ENCODE peak calls at places on chromosomes 11 and 22, in six cellular contexts. J is WERI-Rb-1, K is GM23338, O is AG04450, U is A549, G is fibroblast of the aortic adventitia. Y is an unnamed sample.
A peak's percentile ranks its signal among the peaks of the same experiment; 100 is the strongest.

GRCh38 chr11:44680982-44681597 is 45.7 kb upstream of the TSPAN18 start:
- DNase-seq in G (no peak), O (no peak), K (peak; percentile 33), U (no peak), J (no peak), Y (no peak)

GRCh38 chr22:17969732-17970131 is 54.6 kb downstream of the MICAL3 start:
- DNase-seq in K (no peak), O (peak; percentile 94), U (peak; percentile 58), J (peak; percentile 60), G (peak; percentile 86), Y (peak; percentile 86)

GRCh38 chr11:69300124-69301032 is 6.4 kb downstream of the MYEOV start:
- DNase-seq in J (no peak), U (no peak), G (peak; percentile 66), O (no peak), K (no peak), Y (no peak)

GRCh38 chr11:64299847-64300648 is at the start of gene CATSPERZ:
- DNase-seq in J (no peak), U (no peak), K (peak; percentile 81), G (no peak), O (no peak), Y (no peak)

GRCh38 chr11:24239016-24239720 is 257.7 kb upstream of the LUZP2 start:
- DNase-seq in J (peak; percentile 11), O (peak; percentile 69), K (no peak), G (peak; percentile 5), U (no peak), Y (peak; percentile 66)

GRCh38 chr11:128346808-128347207 is 240.6 kb downstream of the ETS1 start:
- DNase-seq in O (no peak), K (no peak), U (no peak), J (no peak), G (peak; percentile 91), Y (no peak)

GRCh38 chr11:101863361-101863760 is 51.4 kb upstream of the CEP126 start:
- DNase-seq in K (no peak), O (no peak), J (no peak), G (peak; percentile 65), U (no peak), Y (peak; percentile 33)

GRCh38 chr22:47190957-47191323 is 428.5 kb downstream of the TBC1D22A start:
- DNase-seq in K (no peak), J (no peak), U (no peak), G (no peak), O (no peak), Y (no peak)

GRCh38 chr11:70574725-70575347 is 176.5 kb downstream of the CTTN start:
- DNase-seq in O (no peak), G (no peak), K (no peak), J (no peak), U (no peak), Y (no peak)

GRCh38 chr11:69923641-69924307 is 104.6 kb upstream of the FGF3 start:
- DNase-seq in U (no peak), K (no peak), G (no peak), J (no peak), O (no peak), Y (no peak)

GRCh38 chr11:70532066-70532440 is 133.7 kb downstream of the CTTN start:
- DNase-seq in J (peak; percentile 0), U (no peak), K (peak; percentile 64), O (no peak), G (no peak), Y (no peak)

GRCh38 chr11:101436511-101437142 is 147.2 kb downstream of the TRPC6 start:
- DNase-seq in K (peak; percentile 91), O (no peak), G (peak; percentile 32), U (peak; percentile 12), J (peak; percentile 61), Y (no peak)

GRCh38 chr22:41206719-41207118 is 1.6 kb downstream of the L3MBTL2 start:
- DNase-seq in K (no peak), O (no peak), U (no peak), J (no peak), G (no peak), Y (no peak)

GRCh38 chr11:78318733-78319132 is 98.9 kb downstream of the GAB2 start:
- DNase-seq in O (no peak), J (no peak), U (no peak), G (no peak), K (no peak), Y (no peak)

GRCh38 chr11:16184588-16184987 is 171.8 kb downstream of the SOX6 start:
- DNase-seq in J (no peak), G (peak; percentile 11), K (no peak), O (peak; percentile 54), U (peak; percentile 55), Y (peak; percentile 24)

DNA sequence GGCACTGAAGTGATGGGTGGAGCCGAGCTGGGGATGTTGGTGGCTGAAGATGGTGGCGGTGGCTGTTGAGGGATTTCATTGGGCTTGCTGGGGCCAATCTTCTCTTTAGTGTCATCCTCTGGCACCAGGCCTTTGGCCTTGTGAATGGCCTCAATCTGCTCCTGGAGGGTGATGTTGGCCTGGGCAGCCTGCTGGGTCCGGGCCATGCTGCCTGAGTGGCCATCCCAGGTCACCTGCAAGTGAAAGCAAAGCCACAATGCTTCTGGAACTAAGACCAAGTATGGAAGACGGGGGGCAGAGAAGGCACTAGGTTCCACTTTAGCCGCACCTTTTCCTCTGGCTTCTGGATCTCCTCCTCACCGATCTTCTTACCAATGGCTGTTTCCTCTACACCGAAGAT is 12.1 kb upstream of the TBC1D10A start:
- DNase-seq in G (no peak), O (no peak), J (no peak), U (no peak), K (no peak), Y (no peak)
- H3K4me3 ChIP-seq in G (no peak overlapping the region), O (no peak overlapping the region), J (no peak overlapping the region), U (no peak overlapping the region), K (no peak overlapping the region), Y (no peak overlapping the region)

GRCh38 chr11:117670924-117671323 is 126.1 kb downstream of the DSCAML1 start:
- DNase-seq in G (no peak), O (no peak), J (no peak), U (no peak), K (peak; percentile 78), Y (no peak)

GRCh38 chr11:117670443-117670842 is 126.6 kb downstream of the DSCAML1 start:
- DNase-seq in K (no peak), O (no peak), U (no peak), J (peak; percentile 43), G (no peak), Y (no peak)

GRCh38 chr11:117669062-117669461 is 128.0 kb downstream of the DSCAML1 start:
- DNase-seq in U (no peak), J (no peak), O (no peak), K (no peak), G (no peak), Y (no peak)

GRCh38 chr11:117669616-117670015 is 127.4 kb downstream of the DSCAML1 start:
- DNase-seq in K (no peak), J (no peak), O (no peak), G (no peak), U (no peak), Y (no peak)

DNA sequence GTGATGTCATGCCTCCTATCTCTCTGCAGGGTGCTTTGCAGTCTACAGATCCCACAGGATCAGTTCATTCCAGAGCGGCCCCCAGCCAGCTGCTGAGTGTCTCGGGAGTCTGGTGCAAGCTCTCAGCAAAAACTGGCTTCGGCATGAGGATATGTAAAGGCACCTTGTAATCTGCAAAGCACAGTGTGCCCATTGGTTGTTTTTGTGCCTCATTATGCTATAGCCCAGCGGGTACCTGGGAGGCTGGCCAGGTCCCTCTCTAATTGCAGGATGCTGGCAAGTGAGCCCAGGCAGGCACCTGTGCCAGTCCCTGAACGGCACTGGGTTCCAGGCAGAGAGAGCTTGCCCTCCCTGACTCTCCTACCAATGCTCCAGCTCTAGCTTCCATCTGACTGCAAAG is 128.7 kb downstream of the DSCAML1 start:
- DNase-seq in K (no peak), J (peak; percentile 48), G (no peak), U (no peak), O (no peak), Y (no peak)
- H3K4me3 ChIP-seq in K (no peak overlapping the region), J (no peak overlapping the region), G (no peak overlapping the region), U (no peak overlapping the region), O (no peak overlapping the region), Y (no peak overlapping the region)

GRCh38 chr11:130429983-130430382 is 1.6 kb upstream of the ADAMTS8 start:
- DNase-seq in J (no peak), U (no peak), G (no peak), K (no peak), O (no peak), Y (no peak)

GRCh38 chr11:130428271-130428670 is at the start of gene ADAMTS8:
- DNase-seq in J (peak; percentile 19), K (peak; percentile 62), U (no peak), G (no peak), O (no peak), Y (no peak)

GRCh38 chr11:130427581-130428211 is 713 bp downstream of the ADAMTS8 start:
- DNase-seq in K (peak; percentile 70), G (no peak), O (no peak), J (peak; percentile 70), U (no peak), Y (no peak)

GRCh38 chr11:130427049-130427388 is 1.4 kb downstream of the ADAMTS8 start:
- DNase-seq in U (no peak), G (no peak), K (no peak), O (no peak), J (no peak), Y (no peak)

DNA sequence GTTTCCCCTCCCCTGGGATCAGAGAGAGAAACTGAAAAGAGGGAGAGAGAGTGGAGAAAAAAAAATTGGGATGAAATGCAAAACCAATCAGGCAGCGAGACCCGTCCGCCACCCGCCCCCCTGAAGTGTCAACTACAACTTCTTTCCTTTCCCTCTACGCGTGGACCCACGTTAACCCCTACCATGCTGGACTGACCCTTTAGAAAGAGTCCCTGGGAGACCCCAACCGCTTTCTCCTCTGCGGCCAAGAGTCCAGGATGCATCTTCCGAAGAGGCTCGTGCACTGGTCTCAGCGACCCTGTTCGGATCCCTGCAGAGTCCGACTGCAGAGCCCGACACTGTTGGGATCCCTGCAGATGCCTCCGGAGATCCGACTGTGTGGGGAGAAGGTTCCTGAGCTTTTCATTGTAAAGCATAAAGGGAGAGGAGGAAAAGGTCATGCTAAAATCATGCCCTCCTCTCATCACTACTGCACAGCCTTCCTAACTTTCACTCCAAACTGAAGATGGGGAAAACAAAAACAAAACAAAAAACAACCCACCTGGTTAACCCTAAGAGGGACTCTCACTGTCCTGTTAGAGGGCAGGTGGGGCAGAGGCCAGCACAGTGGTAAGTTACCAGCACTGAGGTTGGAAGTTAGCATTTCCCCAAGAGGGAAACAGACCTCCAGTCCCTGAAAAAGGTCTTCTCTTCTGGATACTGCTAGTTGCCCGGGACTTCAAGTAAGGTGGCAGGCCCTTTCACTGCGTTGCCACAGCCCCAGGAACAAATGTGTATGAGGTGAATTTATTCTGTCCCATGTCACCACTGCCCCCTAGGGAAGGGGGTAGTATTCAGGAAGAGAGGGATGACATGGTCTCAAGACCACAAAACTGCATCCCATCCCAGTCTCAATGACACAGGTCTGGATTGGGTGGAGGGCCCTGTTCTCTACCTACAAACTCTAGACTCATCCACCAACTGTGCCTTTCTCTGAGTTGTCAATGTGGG is 578 bp upstream of the ADAMTS8 start:
- DNase-seq in K (peak; percentile 41), J (no peak), G (no peak), U (no peak), O (no peak), Y (no peak)
- H3K4me3 ChIP-seq in K (peak overlapping the region; percentile 66), J (peak overlapping the region; percentile 35), G (peak overlapping the region; percentile 47), U (peak overlapping the region; percentile 50), O (peak overlapping the region; percentile 44), Y (peak overlapping the region; percentile 24)

DNA sequence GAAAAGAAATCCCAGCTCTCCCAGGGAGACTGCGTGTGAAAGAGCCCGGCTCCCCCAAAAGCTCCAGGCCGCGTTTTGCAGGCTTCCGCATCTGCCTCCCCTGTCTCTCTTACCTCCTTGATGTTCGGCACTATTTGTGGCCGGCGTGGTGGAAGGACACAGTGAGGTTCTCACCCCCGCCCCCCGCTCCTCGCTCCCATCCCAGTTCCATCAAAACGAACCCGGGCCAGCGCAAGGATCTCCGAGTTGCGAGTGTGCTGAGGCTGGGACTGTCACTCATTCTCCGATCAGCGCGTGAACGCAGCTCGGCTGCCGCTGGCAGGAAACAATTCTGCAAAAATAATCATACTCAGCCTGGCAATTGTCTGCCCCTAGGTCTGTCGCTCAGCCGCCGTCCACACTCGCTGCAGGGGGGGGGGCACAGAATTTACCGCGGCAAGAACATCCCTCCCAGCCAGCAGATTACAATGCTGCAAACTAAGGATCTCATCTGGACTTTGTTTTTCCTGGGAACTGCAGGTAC is at the start of gene NCAM1:
- DNase-seq in O (no peak), G (peak; percentile 49), K (peak; percentile 98), U (peak; percentile 4), J (peak; percentile 98), Y (peak; percentile 75)
- H3K4me3 ChIP-seq in O (peak within 1 kb of the TSS; percentile 40), G (peak within 1 kb of the TSS; percentile 58), K (peak within 1 kb of the TSS; percentile 89), U (peak within 1 kb of the TSS; percentile 44), J (peak within 1 kb of the TSS; percentile 79), Y (peak within 1 kb of the TSS; percentile 54)